ENCODE peak calls at places on chromosome 20, in eight cellular contexts. W is right lobe of liver, O is GM12864, D is Calu3, Z is left lung, G is RWPE1, N is ovary, B is heart right ventricle. Q is an unnamed sample.

GRCh38 chr20:45340236-45340847 is 7.9 kb downstream of the SDC4 start:
- DNase-seq in D (no peak), Z (peak), W (peak), B (no peak), O (no peak), G (no peak), N (no peak), Q (no peak)

GRCh38 chr20:672975-673604 is 2.5 kb downstream of the SCRT2 start:
- DNase-seq in O (no peak), W (no peak), D (no peak), Z (no peak), G (no peak), N (no peak), B (no peak), Q (no peak)

GRCh38 chr20:1280421-1281102 is 14.5 kb downstream of the SNPH start:
- DNase-seq in N (no peak), G (no peak), O (no peak), D (no peak), Z (no peak), B (no peak), W (no peak), Q (no peak)

GRCh38 chr20:1357921-1358671 is 29.2 kb upstream of the SDCBP2 start:
- DNase-seq in G (no peak), D (no peak), B (no peak), N (no peak), O (no peak), Z (no peak), W (no peak), Q (no peak)

GRCh38 chr20:53891306-53891894 is 179.0 kb downstream of the BCAS1 start:
- DNase-seq in G (no peak), B (no peak), D (no peak), Z (no peak), W (no peak), O (no peak), N (no peak), Q (no peak)

GRCh38 chr20:20814685-20815084 is 102.2 kb upstream of the RALGAPA2 start:
- DNase-seq in B (no peak), G (no peak), O (no peak), N (no peak), W (no peak), D (no peak), Z (no peak), Q (no peak)

GRCh38 chr20:21251278-21251677 is 51.9 kb upstream of the XRN2 start:
- DNase-seq in B (no peak), O (no peak), N (no peak), W (no peak), D (no peak), G (peak), Z (no peak), Q (no peak)

GRCh38 chr20:16929756-16930155 is 181.6 kb downstream of the OTOR start:
- DNase-seq in Z (no peak), B (no peak), W (no peak), O (no peak), D (no peak), N (no peak), G (no peak), Q (no peak)

GRCh38 chr20:44598413-44599290 is 16.3 kb downstream of the PKIG start:
- DNase-seq in W (no peak), D (no peak), B (peak), O (no peak), N (no peak), G (no peak), Z (no peak), Q (peak)

GRCh38 chr20:63574829-63575720 is 1.0 kb upstream of the HELZ2 start:
- DNase-seq in W (no peak), O (no peak), Z (no peak), G (no peak), B (no peak), N (no peak), D (no peak), Q (no peak)

DNA sequence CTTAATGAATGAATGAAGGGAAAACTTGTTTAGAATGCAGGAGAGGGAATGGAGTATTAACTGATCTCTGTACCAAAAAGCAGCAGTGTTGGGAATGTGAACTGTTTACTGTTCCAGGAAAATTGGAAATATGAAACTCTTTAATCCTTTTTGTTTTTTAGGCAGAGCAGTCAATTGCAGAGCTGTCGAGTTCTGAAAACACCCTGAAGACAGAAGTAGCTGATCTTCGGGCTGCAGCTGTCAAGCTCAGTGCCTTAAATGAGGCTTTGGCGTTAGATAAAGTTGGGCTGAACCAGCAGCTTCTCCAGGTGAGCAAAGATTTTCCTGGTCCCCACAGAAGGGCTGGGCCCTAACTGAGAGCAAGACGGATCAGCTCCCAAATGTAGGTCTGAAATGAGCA is 20.9 kb downstream of the CEP250 start:
- DNase-seq in W (no peak), G (no peak), B (no peak), D (no peak), O (no peak), Z (no peak), N (no peak), Q (no peak)
- TF ChIP-seq CTCF in W (no peak), G (no peak), B (no peak), D (no peak), O (no peak), Z (no peak), N (no peak), Q (no peak)

GRCh38 chr20:25466846-25467245 is 59.4 kb downstream of the GINS1 start:
- DNase-seq in O (no peak), W (no peak), Z (peak), N (no peak), B (no peak), G (no peak), D (no peak), Q (no peak)

GRCh38 chr20:25467441-25467840 is 60.0 kb downstream of the GINS1 start:
- DNase-seq in N (no peak), W (no peak), O (no peak), B (no peak), D (no peak), G (no peak), Z (no peak), Q (no peak)

GRCh38 chr20:25469558-25469957 is 62.1 kb downstream of the GINS1 start:
- DNase-seq in W (no peak), B (no peak), D (no peak), G (no peak), N (no peak), O (no peak), Z (no peak), Q (no peak)

GRCh38 chr20:25470045-25470444 is 62.6 kb downstream of the GINS1 start:
- DNase-seq in Z (no peak), O (peak), W (no peak), D (no peak), B (no peak), G (peak), N (no peak), Q (peak)

DNA sequence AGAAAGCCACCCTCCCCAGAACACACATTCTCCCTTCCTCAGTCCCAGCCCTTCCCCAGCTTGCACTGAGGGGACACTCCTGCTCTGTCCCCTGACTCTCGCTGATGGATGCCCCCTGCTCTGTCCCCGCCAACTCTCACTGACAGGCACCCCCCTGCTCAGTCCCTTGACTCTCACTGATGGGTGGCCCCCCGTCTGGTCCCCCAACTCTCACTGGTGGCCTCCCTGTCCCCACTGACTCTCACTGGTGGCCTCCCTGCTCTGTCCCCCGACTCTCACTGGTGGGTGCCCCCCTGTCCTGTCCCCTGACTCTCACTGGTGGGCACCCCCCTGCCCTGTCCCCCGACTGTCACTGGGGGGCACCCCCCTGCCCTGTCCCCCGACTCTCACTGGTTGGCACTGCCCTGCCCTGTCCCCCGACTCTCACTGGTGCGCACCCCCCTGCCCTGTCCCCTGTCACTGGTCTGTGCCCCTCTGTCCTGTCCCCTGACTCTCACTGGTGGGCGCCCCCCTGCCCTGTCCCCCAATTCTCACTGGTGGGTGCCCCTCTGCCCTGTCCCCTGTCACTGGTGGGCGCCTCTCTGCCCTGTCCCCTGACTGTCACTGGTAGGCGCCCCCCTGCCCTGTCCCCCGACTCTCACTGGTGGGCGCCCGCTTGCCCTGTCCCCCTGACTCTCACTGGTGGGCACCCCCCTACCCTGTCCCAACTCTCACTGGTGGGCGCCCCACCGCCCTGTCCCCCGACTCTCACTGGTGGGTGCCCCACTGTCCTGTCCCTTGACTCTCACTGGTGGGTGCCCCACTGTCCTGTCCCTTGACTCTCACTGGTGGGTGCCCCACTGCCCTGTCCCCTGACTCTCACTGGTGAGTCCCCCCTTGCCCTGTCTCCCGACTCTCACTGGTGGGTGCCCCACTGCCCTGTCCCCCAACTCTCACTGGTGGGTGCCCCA is 60.9 kb downstream of the GINS1 start:
- DNase-seq in B (no peak), O (no peak), G (no peak), D (no peak), W (no peak), N (no peak), Z (no peak), Q (no peak)
- TF ChIP-seq CTCF in B (no peak), O (no peak), G (no peak), D (no peak), W (no peak), N (no peak), Z (no peak), Q (no peak)

GRCh38 chr20:48331518-48332286 is 496.1 kb downstream of the PREX1 start:
- DNase-seq in G (no peak), B (no peak), O (no peak), Z (no peak), N (no peak), W (no peak), D (no peak), Q (no peak)

GRCh38 chr20:48329216-48329615 is 498.6 kb downstream of the PREX1 start:
- DNase-seq in B (no peak), W (no peak), Z (no peak), N (no peak), O (no peak), D (no peak), G (no peak), Q (no peak)

GRCh38 chr20:48326868-48327267 is 500.9 kb downstream of the PREX1 start:
- DNase-seq in W (no peak), B (peak), D (no peak), Z (no peak), N (peak), G (no peak), O (no peak), Q (no peak)

GRCh38 chr20:48332555-48332954 is 495.2 kb downstream of the PREX1 start:
- DNase-seq in Z (no peak), W (no peak), O (no peak), B (no peak), D (no peak), G (no peak), N (no peak), Q (no peak)

GRCh38 chr20:48329676-48330644 is 497.8 kb downstream of the PREX1 start:
- DNase-seq in W (no peak), Z (no peak), D (peak), O (no peak), N (peak), G (no peak), B (no peak), Q (peak)
- TF ChIP-seq CTCF in W (peak), Z (no peak), D (peak), O (peak), N (no peak), G (no peak), B (peak), Q (peak)

GRCh38 chr20:4950437-4950836 is 50.9 kb downstream of the SLC23A2 start:
- DNase-seq in B (no peak), D (no peak), Z (no peak), N (no peak), G (no peak), W (no peak), O (no peak), Q (no peak)

GRCh38 chr20:4950841-4951240 is 50.5 kb downstream of the SLC23A2 start:
- DNase-seq in O (no peak), Z (no peak), W (no peak), B (no peak), G (no peak), D (no peak), N (no peak), Q (no peak)

GRCh38 chr20:4947817-4948559 is 53.3 kb downstream of the SLC23A2 start:
- DNase-seq in N (no peak), B (no peak), G (no peak), D (no peak), W (no peak), O (no peak), Z (no peak), Q (no peak)

GRCh38 chr20:4951299-4951698 is 50.0 kb downstream of the SLC23A2 start:
- DNase-seq in Z (no peak), W (no peak), N (no peak), D (no peak), G (peak), B (no peak), O (no peak), Q (no peak)

DNA sequence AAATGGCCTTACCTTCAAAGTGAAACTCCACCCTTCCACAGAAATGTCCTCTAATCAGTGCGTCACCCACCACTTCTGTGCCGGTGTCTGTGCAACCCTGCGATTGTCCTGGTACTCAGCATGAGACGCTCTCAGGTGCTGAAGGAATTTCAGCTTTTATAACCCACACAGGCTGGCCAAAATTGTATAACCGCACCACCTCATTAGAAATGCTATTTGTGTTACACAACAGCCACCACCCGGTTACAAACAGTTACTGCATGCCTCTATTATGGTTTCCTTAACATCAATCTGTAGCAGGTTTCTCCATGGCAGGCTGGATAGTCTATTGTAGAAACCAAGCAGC is 51.5 kb downstream of the SLC23A2 start:
- DNase-seq in B (no peak), W (no peak), O (no peak), Z (no peak), D (no peak), N (no peak), G (peak), Q (peak)
- TF ChIP-seq CTCF in B (peak), W (peak), O (peak), Z (peak), D (no peak), N (peak), G (peak), Q (peak)

DNA sequence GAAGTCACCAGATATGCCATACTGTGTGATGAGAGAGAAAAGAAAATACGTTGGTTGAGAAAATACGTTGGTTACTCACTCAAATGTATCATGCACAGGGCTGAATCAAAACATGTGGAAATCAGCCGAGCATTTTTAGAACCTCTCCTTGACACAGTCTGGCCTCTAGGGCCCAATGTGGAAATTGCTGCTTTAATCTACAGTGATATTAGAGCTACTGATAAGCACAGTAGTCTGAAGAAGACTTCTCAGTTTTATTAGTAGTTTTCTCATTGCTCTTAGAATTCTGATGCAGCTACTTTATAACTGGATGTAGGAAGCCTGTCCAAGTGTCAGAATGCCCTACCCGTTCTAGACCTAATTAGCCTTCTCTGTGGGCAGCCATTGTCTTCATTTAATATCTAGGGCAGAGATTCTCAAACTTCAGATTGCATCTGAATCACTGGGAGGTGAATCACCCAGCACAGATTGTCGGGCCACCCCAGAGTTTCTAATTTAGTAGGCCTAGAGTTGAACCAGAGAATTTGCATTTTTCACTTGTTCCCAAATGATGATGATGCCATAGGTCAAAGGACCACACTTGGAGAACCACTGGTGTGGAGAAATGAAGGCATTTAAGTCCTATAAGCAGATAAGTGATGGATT is 229.1 kb downstream of the PLCB1 start:
- DNase-seq in N (no peak), Z (no peak), G (no peak), W (no peak), D (no peak), O (no peak), B (no peak), Q (no peak)
- TF ChIP-seq CTCF in N (no peak), Z (no peak), G (no peak), W (peak), D (no peak), O (no peak), B (peak), Q (no peak)

DNA sequence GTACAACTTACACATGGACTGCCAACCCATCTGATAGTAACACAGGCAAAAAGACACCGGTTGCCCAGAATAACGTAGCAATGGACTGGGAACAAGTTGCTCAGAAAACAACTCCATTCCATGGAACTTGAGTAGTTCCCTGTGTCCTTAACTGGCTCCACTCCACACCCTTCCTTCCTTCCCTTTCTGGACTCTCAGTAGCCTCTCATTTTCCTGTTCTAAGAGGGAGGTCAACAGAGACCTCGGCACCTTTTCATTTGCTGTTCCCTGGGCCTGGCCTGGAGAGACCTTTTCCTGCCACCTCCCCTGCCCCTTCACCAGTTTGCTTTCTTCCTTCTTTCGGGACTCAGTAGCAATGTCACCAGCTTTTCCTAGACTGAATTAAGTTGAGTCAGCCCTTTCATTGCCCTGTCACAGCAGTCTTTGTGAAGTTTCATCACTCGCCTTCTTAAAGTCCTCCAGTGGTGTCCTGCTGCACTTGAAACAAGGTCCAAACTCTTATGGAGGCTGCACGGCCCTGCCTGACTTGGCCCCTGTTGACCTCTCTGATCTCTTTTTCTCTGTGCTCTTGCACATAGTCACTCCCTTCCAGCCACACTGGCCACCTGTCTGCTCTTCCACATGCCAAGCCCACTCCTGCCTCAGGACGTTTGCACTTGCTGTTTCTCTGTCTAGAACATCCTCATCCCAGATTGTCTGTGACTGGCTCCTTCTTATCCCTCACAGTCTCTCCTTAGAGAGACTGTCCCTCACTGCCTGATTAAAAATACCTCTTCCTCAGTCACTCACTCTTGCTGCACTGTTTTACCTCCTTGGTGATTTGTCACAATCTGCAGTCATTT is 90.8 kb downstream of the KCNB1 start:
- DNase-seq in O (no peak), D (no peak), Z (no peak), B (no peak), W (no peak), G (no peak), N (no peak), Q (no peak)
- TF ChIP-seq CTCF in O (no peak), D (no peak), Z (no peak), B (no peak), W (no peak), G (no peak), N (no peak), Q (no peak)

GRCh38 chr20:40880063-40880715 is 148.4 kb upstream of the TOP1 start:
- DNase-seq in Z (no peak), B (no peak), W (no peak), O (peak), G (no peak), D (no peak), N (no peak), Q (no peak)
- TF ChIP-seq CTCF in Z (no peak), B (no peak), W (no peak), O (peak), G (no peak), D (no peak), N (no peak), Q (no peak)

GRCh38 chr20:23019403-23019802 is 15.7 kb upstream of the SSTR4 start:
- DNase-seq in W (peak), N (no peak), O (no peak), B (no peak), D (no peak), G (no peak), Z (no peak), Q (no peak)

GRCh38 chr20:23022849-23023248 is 12.3 kb upstream of the SSTR4 start:
- DNase-seq in W (no peak), G (no peak), B (no peak), O (no peak), D (no peak), N (no peak), Z (no peak), Q (no peak)

GRCh38 chr20:23021941-23022340 is 13.2 kb upstream of the SSTR4 start:
- DNase-seq in G (peak), Z (no peak), N (no peak), B (no peak), D (no peak), O (no peak), W (no peak), Q (no peak)

GRCh38 chr20:23020230-23020629 is 14.9 kb upstream of the SSTR4 start:
- DNase-seq in D (no peak), Z (no peak), G (no peak), B (no peak), N (no peak), O (no peak), W (peak), Q (no peak)

GRCh38 chr20:23021541-23021940 is 13.6 kb upstream of the SSTR4 start:
- DNase-seq in N (no peak), O (no peak), B (no peak), Z (no peak), D (no peak), G (no peak), W (no peak), Q (no peak)
- TF ChIP-seq CTCF in N (no peak), O (no peak), B (peak), Z (no peak), D (no peak), G (no peak), W (no peak), Q (no peak)